ENCODE peak calls at places on chromosomes 12 and 14, in ten cellular contexts. One of them, this sample, is unnamed.
A peak's percentile ranks its signal among the peaks of the same experiment; 100 is the strongest.

GRCh38 chr12:62865090-62865489 is 69.9 kb downstream of the PPM1H start:
- DNase-seq in EL: no peak
- DNase-seq in stimulated activated CD8-positive, alpha-beta memory T cell treated with anti-CD3 and anti-CD28 coated beads, Interleukin-7, amount 100 ng/mL, for 48 hours: no peak
- DNase-seq in stimulated activated naive B cell treated with anti-CD40 and anti-IgM and Interleukin-4, amounts not matched to agents 10 μg/mL and 1 μg/mL and 100 μg/mL, for 72 hours: no peak
- DNase-seq in fibroblast of lung: peak; percentile 10
- DNase-seq in MM.1S: no peak
- DNase-seq in effector CD4-positive, alpha-beta T cell: no peak
- DNase-seq in NCI-H1694: no peak
- DNase-seq in stimulated activated CD4-positive, alpha-beta T cell treated with anti-CD3 and anti-CD28 coated beads, Interleukin-15, amount 100 ng/mL, for 1 hour: no peak
- DNase-seq in activated B cell treated with CpG ODN at 0.5 μM for 24 hours: no peak
- DNase-seq in this sample: no peak

GRCh38 chr12:51318846-51319570 is 5.0 kb downstream of the BIN2 start:
- DNase-seq in fibroblast of lung: no peak
- DNase-seq in stimulated activated CD8-positive, alpha-beta memory T cell treated with anti-CD3 and anti-CD28 coated beads, Interleukin-7, amount 100 ng/mL, for 48 hours: no peak
- DNase-seq in stimulated activated CD4-positive, alpha-beta T cell treated with anti-CD3 and anti-CD28 coated beads, Interleukin-15, amount 100 ng/mL, for 1 hour: no peak
- DNase-seq in NCI-H1694: no peak
- DNase-seq in effector CD4-positive, alpha-beta T cell: peak; percentile 29
- DNase-seq in MM.1S: peak; percentile 83
- DNase-seq in EL: no peak
- DNase-seq in stimulated activated naive B cell treated with anti-CD40 and anti-IgM and Interleukin-4, amounts not matched to agents 10 μg/mL and 1 μg/mL and 100 μg/mL, for 72 hours: no peak
- DNase-seq in activated B cell treated with CpG ODN at 0.5 μM for 24 hours: no peak
- DNase-seq in this sample: no peak

GRCh38 chr14:103099081-103099732 is 4.7 kb downstream of the EXOC3L4 start:
- DNase-seq in MM.1S: no peak
- DNase-seq in fibroblast of lung: no peak
- DNase-seq in stimulated activated CD8-positive, alpha-beta memory T cell treated with anti-CD3 and anti-CD28 coated beads, Interleukin-7, amount 100 ng/mL, for 48 hours: no peak
- DNase-seq in stimulated activated naive B cell treated with anti-CD40 and anti-IgM and Interleukin-4, amounts not matched to agents 10 μg/mL and 1 μg/mL and 100 μg/mL, for 72 hours: no peak
- DNase-seq in NCI-H1694: no peak
- DNase-seq in stimulated activated CD4-positive, alpha-beta T cell treated with anti-CD3 and anti-CD28 coated beads, Interleukin-15, amount 100 ng/mL, for 1 hour: no peak
- DNase-seq in effector CD4-positive, alpha-beta T cell: no peak
- DNase-seq in activated B cell treated with CpG ODN at 0.5 μM for 24 hours: no peak
- DNase-seq in EL: no peak
- DNase-seq in this sample: no peak

GRCh38 chr14:64673748-64674147 is 30.5 kb upstream of the PLEKHG3 start:
- DNase-seq in stimulated activated CD8-positive, alpha-beta memory T cell treated with anti-CD3 and anti-CD28 coated beads, Interleukin-7, amount 100 ng/mL, for 48 hours: peak; percentile 7
- DNase-seq in stimulated activated naive B cell treated with anti-CD40 and anti-IgM and Interleukin-4, amounts not matched to agents 10 μg/mL and 1 μg/mL and 100 μg/mL, for 72 hours: no peak
- DNase-seq in activated B cell treated with CpG ODN at 0.5 μM for 24 hours: no peak
- DNase-seq in stimulated activated CD4-positive, alpha-beta T cell treated with anti-CD3 and anti-CD28 coated beads, Interleukin-15, amount 100 ng/mL, for 1 hour: no peak
- DNase-seq in NCI-H1694: no peak
- DNase-seq in fibroblast of lung: peak; percentile 17
- DNase-seq in effector CD4-positive, alpha-beta T cell: peak; percentile 27
- DNase-seq in MM.1S: no peak
- DNase-seq in EL: no peak
- DNase-seq in this sample: no peak

GRCh38 chr14:64855732-64856527 is 23.8 kb downstream of the SPTB start:
- DNase-seq in EL: no peak
- DNase-seq in activated B cell treated with CpG ODN at 0.5 μM for 24 hours: no peak
- DNase-seq in MM.1S: peak; percentile 43
- DNase-seq in stimulated activated CD4-positive, alpha-beta T cell treated with anti-CD3 and anti-CD28 coated beads, Interleukin-15, amount 100 ng/mL, for 1 hour: no peak
- DNase-seq in effector CD4-positive, alpha-beta T cell: no peak
- DNase-seq in stimulated activated CD8-positive, alpha-beta memory T cell treated with anti-CD3 and anti-CD28 coated beads, Interleukin-7, amount 100 ng/mL, for 48 hours: no peak
- DNase-seq in NCI-H1694: no peak
- DNase-seq in stimulated activated naive B cell treated with anti-CD40 and anti-IgM and Interleukin-4, amounts not matched to agents 10 μg/mL and 1 μg/mL and 100 μg/mL, for 72 hours: no peak
- DNase-seq in fibroblast of lung: no peak
- DNase-seq in this sample: no peak

GRCh38 chr12:66129934-66130266 is 650 bp downstream of the LLPH start:
- DNase-seq in fibroblast of lung: peak; percentile 29
- DNase-seq in EL: peak; percentile 13
- DNase-seq in NCI-H1694: no peak
- DNase-seq in stimulated activated naive B cell treated with anti-CD40 and anti-IgM and Interleukin-4, amounts not matched to agents 10 μg/mL and 1 μg/mL and 100 μg/mL, for 72 hours: no peak
- DNase-seq in activated B cell treated with CpG ODN at 0.5 μM for 24 hours: no peak
- DNase-seq in MM.1S: no peak
- DNase-seq in effector CD4-positive, alpha-beta T cell: no peak
- DNase-seq in stimulated activated CD8-positive, alpha-beta memory T cell treated with anti-CD3 and anti-CD28 coated beads, Interleukin-7, amount 100 ng/mL, for 48 hours: no peak
- DNase-seq in stimulated activated CD4-positive, alpha-beta T cell treated with anti-CD3 and anti-CD28 coated beads, Interleukin-15, amount 100 ng/mL, for 1 hour: no peak
- DNase-seq in this sample: no peak

GRCh38 chr12:93387780-93388179 is 10.1 kb downstream of the NUDT4 start:
- DNase-seq in stimulated activated CD4-positive, alpha-beta T cell treated with anti-CD3 and anti-CD28 coated beads, Interleukin-15, amount 100 ng/mL, for 1 hour: no peak
- DNase-seq in effector CD4-positive, alpha-beta T cell: no peak
- DNase-seq in stimulated activated naive B cell treated with anti-CD40 and anti-IgM and Interleukin-4, amounts not matched to agents 10 μg/mL and 1 μg/mL and 100 μg/mL, for 72 hours: no peak
- DNase-seq in NCI-H1694: no peak
- DNase-seq in fibroblast of lung: peak; percentile 85
- DNase-seq in EL: peak; percentile 65
- DNase-seq in activated B cell treated with CpG ODN at 0.5 μM for 24 hours: no peak
- DNase-seq in stimulated activated CD8-positive, alpha-beta memory T cell treated with anti-CD3 and anti-CD28 coated beads, Interleukin-7, amount 100 ng/mL, for 48 hours: peak; percentile 30
- DNase-seq in MM.1S: no peak
- DNase-seq in this sample: no peak

GRCh38 chr14:54772451-54772881 is 130.2 kb downstream of the GCH1 start:
- DNase-seq in MM.1S: no peak
- DNase-seq in stimulated activated naive B cell treated with anti-CD40 and anti-IgM and Interleukin-4, amounts not matched to agents 10 μg/mL and 1 μg/mL and 100 μg/mL, for 72 hours: no peak
- DNase-seq in effector CD4-positive, alpha-beta T cell: no peak
- DNase-seq in stimulated activated CD8-positive, alpha-beta memory T cell treated with anti-CD3 and anti-CD28 coated beads, Interleukin-7, amount 100 ng/mL, for 48 hours: no peak
- DNase-seq in activated B cell treated with CpG ODN at 0.5 μM for 24 hours: no peak
- DNase-seq in fibroblast of lung: peak; percentile 74
- DNase-seq in stimulated activated CD4-positive, alpha-beta T cell treated with anti-CD3 and anti-CD28 coated beads, Interleukin-15, amount 100 ng/mL, for 1 hour: no peak
- DNase-seq in EL: peak; percentile 74
- DNase-seq in NCI-H1694: no peak
- DNase-seq in this sample: no peak

GRCh38 chr12:27515671-27516070 is 8.3 kb upstream of the PPFIBP1 start:
- DNase-seq in NCI-H1694: no peak
- DNase-seq in MM.1S: no peak
- DNase-seq in stimulated activated naive B cell treated with anti-CD40 and anti-IgM and Interleukin-4, amounts not matched to agents 10 μg/mL and 1 μg/mL and 100 μg/mL, for 72 hours: no peak
- DNase-seq in stimulated activated CD4-positive, alpha-beta T cell treated with anti-CD3 and anti-CD28 coated beads, Interleukin-15, amount 100 ng/mL, for 1 hour: no peak
- DNase-seq in fibroblast of lung: no peak
- DNase-seq in stimulated activated CD8-positive, alpha-beta memory T cell treated with anti-CD3 and anti-CD28 coated beads, Interleukin-7, amount 100 ng/mL, for 48 hours: no peak
- DNase-seq in effector CD4-positive, alpha-beta T cell: no peak
- DNase-seq in EL: no peak
- DNase-seq in activated B cell treated with CpG ODN at 0.5 μM for 24 hours: no peak
- DNase-seq in this sample: no peak

GRCh38 chr12:124694846-124695497 is 127.6 kb upstream of the NCOR2 start:
- DNase-seq in effector CD4-positive, alpha-beta T cell: no peak
- DNase-seq in NCI-H1694: peak; percentile 58
- DNase-seq in EL: peak; percentile 92
- DNase-seq in stimulated activated CD8-positive, alpha-beta memory T cell treated with anti-CD3 and anti-CD28 coated beads, Interleukin-7, amount 100 ng/mL, for 48 hours: no peak
- DNase-seq in activated B cell treated with CpG ODN at 0.5 μM for 24 hours: no peak
- DNase-seq in stimulated activated CD4-positive, alpha-beta T cell treated with anti-CD3 and anti-CD28 coated beads, Interleukin-15, amount 100 ng/mL, for 1 hour: no peak
- DNase-seq in MM.1S: no peak
- DNase-seq in stimulated activated naive B cell treated with anti-CD40 and anti-IgM and Interleukin-4, amounts not matched to agents 10 μg/mL and 1 μg/mL and 100 μg/mL, for 72 hours: no peak
- DNase-seq in fibroblast of lung: peak; percentile 98
- DNase-seq in this sample: no peak

GRCh38 chr12:95730457-95730856 is 60.1 kb downstream of the NTN4 start:
- DNase-seq in EL: no peak
- DNase-seq in fibroblast of lung: no peak
- DNase-seq in effector CD4-positive, alpha-beta T cell: no peak
- DNase-seq in stimulated activated CD4-positive, alpha-beta T cell treated with anti-CD3 and anti-CD28 coated beads, Interleukin-15, amount 100 ng/mL, for 1 hour: no peak
- DNase-seq in stimulated activated naive B cell treated with anti-CD40 and anti-IgM and Interleukin-4, amounts not matched to agents 10 μg/mL and 1 μg/mL and 100 μg/mL, for 72 hours: no peak
- DNase-seq in MM.1S: no peak
- DNase-seq in activated B cell treated with CpG ODN at 0.5 μM for 24 hours: no peak
- DNase-seq in stimulated activated CD8-positive, alpha-beta memory T cell treated with anti-CD3 and anti-CD28 coated beads, Interleukin-7, amount 100 ng/mL, for 48 hours: no peak
- DNase-seq in NCI-H1694: no peak
- DNase-seq in this sample: no peak

GRCh38 chr12:112183591-112184021 is 58.2 kb downstream of the TRAFD1 start:
- DNase-seq in stimulated activated CD8-positive, alpha-beta memory T cell treated with anti-CD3 and anti-CD28 coated beads, Interleukin-7, amount 100 ng/mL, for 48 hours: no peak
- DNase-seq in NCI-H1694: no peak
- DNase-seq in EL: no peak
- DNase-seq in fibroblast of lung: no peak
- DNase-seq in effector CD4-positive, alpha-beta T cell: no peak
- DNase-seq in stimulated activated naive B cell treated with anti-CD40 and anti-IgM and Interleukin-4, amounts not matched to agents 10 μg/mL and 1 μg/mL and 100 μg/mL, for 72 hours: no peak
- DNase-seq in activated B cell treated with CpG ODN at 0.5 μM for 24 hours: no peak
- DNase-seq in stimulated activated CD4-positive, alpha-beta T cell treated with anti-CD3 and anti-CD28 coated beads, Interleukin-15, amount 100 ng/mL, for 1 hour: no peak
- DNase-seq in MM.1S: no peak
- DNase-seq in this sample: no peak

GRCh38 chr12:123436017-123436964 is at the start of gene RILPL2:
- DNase-seq in NCI-H1694: peak; percentile 4
- DNase-seq in effector CD4-positive, alpha-beta T cell: peak; percentile 90
- DNase-seq in stimulated activated CD8-positive, alpha-beta memory T cell treated with anti-CD3 and anti-CD28 coated beads, Interleukin-7, amount 100 ng/mL, for 48 hours: peak; percentile 89
- DNase-seq in stimulated activated naive B cell treated with anti-CD40 and anti-IgM and Interleukin-4, amounts not matched to agents 10 μg/mL and 1 μg/mL and 100 μg/mL, for 72 hours: peak; percentile 94
- DNase-seq in MM.1S: peak; percentile 49
- DNase-seq in stimulated activated CD4-positive, alpha-beta T cell treated with anti-CD3 and anti-CD28 coated beads, Interleukin-15, amount 100 ng/mL, for 1 hour: peak; percentile 89
- DNase-seq in fibroblast of lung: peak; percentile 79
- DNase-seq in EL: peak; percentile 90
- DNase-seq in activated B cell treated with CpG ODN at 0.5 μM for 24 hours: peak; percentile 93
- DNase-seq in this sample: peak; percentile 76

GRCh38 chr14:87013583-87013982 is 979.4 kb downstream of the GALC start:
- DNase-seq in fibroblast of lung: peak; percentile 86
- DNase-seq in EL: peak; percentile 65
- DNase-seq in MM.1S: no peak
- DNase-seq in effector CD4-positive, alpha-beta T cell: no peak
- DNase-seq in NCI-H1694: no peak
- DNase-seq in stimulated activated CD4-positive, alpha-beta T cell treated with anti-CD3 and anti-CD28 coated beads, Interleukin-15, amount 100 ng/mL, for 1 hour: no peak
- DNase-seq in stimulated activated CD8-positive, alpha-beta memory T cell treated with anti-CD3 and anti-CD28 coated beads, Interleukin-7, amount 100 ng/mL, for 48 hours: no peak
- DNase-seq in activated B cell treated with CpG ODN at 0.5 μM for 24 hours: no peak
- DNase-seq in stimulated activated naive B cell treated with anti-CD40 and anti-IgM and Interleukin-4, amounts not matched to agents 10 μg/mL and 1 μg/mL and 100 μg/mL, for 72 hours: no peak
- DNase-seq in this sample: no peak

GRCh38 chr12:121773011-121773777 is 20.3 kb downstream of the RHOF start:
- DNase-seq in effector CD4-positive, alpha-beta T cell: peak; percentile 72
- DNase-seq in NCI-H1694: peak; percentile 49
- DNase-seq in MM.1S: peak; percentile 37
- DNase-seq in stimulated activated CD4-positive, alpha-beta T cell treated with anti-CD3 and anti-CD28 coated beads, Interleukin-15, amount 100 ng/mL, for 1 hour: peak; percentile 64
- DNase-seq in stimulated activated naive B cell treated with anti-CD40 and anti-IgM and Interleukin-4, amounts not matched to agents 10 μg/mL and 1 μg/mL and 100 μg/mL, for 72 hours: peak; percentile 67
- DNase-seq in EL: peak; percentile 73
- DNase-seq in fibroblast of lung: peak; percentile 53
- DNase-seq in stimulated activated CD8-positive, alpha-beta memory T cell treated with anti-CD3 and anti-CD28 coated beads, Interleukin-7, amount 100 ng/mL, for 48 hours: peak; percentile 60
- DNase-seq in activated B cell treated with CpG ODN at 0.5 μM for 24 hours: peak; percentile 72
- DNase-seq in this sample: peak; percentile 82

GRCh38 chr14:62244221-62244620 is 482.0 kb downstream of the SNAPC1 start:
- DNase-seq in MM.1S: no peak
- DNase-seq in fibroblast of lung: no peak
- DNase-seq in activated B cell treated with CpG ODN at 0.5 μM for 24 hours: no peak
- DNase-seq in stimulated activated naive B cell treated with anti-CD40 and anti-IgM and Interleukin-4, amounts not matched to agents 10 μg/mL and 1 μg/mL and 100 μg/mL, for 72 hours: no peak
- DNase-seq in EL: no peak
- DNase-seq in stimulated activated CD4-positive, alpha-beta T cell treated with anti-CD3 and anti-CD28 coated beads, Interleukin-15, amount 100 ng/mL, for 1 hour: no peak
- DNase-seq in effector CD4-positive, alpha-beta T cell: no peak
- DNase-seq in stimulated activated CD8-positive, alpha-beta memory T cell treated with anti-CD3 and anti-CD28 coated beads, Interleukin-7, amount 100 ng/mL, for 48 hours: no peak
- DNase-seq in NCI-H1694: no peak
- DNase-seq in this sample: no peak

GRCh38 chr14:66476964-66477363 is 9.2 kb upstream of the CCDC196 start:
- DNase-seq in stimulated activated naive B cell treated with anti-CD40 and anti-IgM and Interleukin-4, amounts not matched to agents 10 μg/mL and 1 μg/mL and 100 μg/mL, for 72 hours: no peak
- DNase-seq in stimulated activated CD8-positive, alpha-beta memory T cell treated with anti-CD3 and anti-CD28 coated beads, Interleukin-7, amount 100 ng/mL, for 48 hours: no peak
- DNase-seq in fibroblast of lung: peak; percentile 34
- DNase-seq in MM.1S: no peak
- DNase-seq in EL: peak; percentile 62
- DNase-seq in effector CD4-positive, alpha-beta T cell: no peak
- DNase-seq in activated B cell treated with CpG ODN at 0.5 μM for 24 hours: no peak
- DNase-seq in NCI-H1694: peak; percentile 34
- DNase-seq in stimulated activated CD4-positive, alpha-beta T cell treated with anti-CD3 and anti-CD28 coated beads, Interleukin-15, amount 100 ng/mL, for 1 hour: no peak
- DNase-seq in this sample: no peak

GRCh38 chr14:57199911-57200310 is 68.8 kb downstream of the EXOC5 start:
- DNase-seq in fibroblast of lung: peak; percentile 63
- DNase-seq in stimulated activated CD4-positive, alpha-beta T cell treated with anti-CD3 and anti-CD28 coated beads, Interleukin-15, amount 100 ng/mL, for 1 hour: no peak
- DNase-seq in stimulated activated naive B cell treated with anti-CD40 and anti-IgM and Interleukin-4, amounts not matched to agents 10 μg/mL and 1 μg/mL and 100 μg/mL, for 72 hours: no peak
- DNase-seq in EL: peak; percentile 30
- DNase-seq in MM.1S: no peak
- DNase-seq in activated B cell treated with CpG ODN at 0.5 μM for 24 hours: no peak
- DNase-seq in stimulated activated CD8-positive, alpha-beta memory T cell treated with anti-CD3 and anti-CD28 coated beads, Interleukin-7, amount 100 ng/mL, for 48 hours: no peak
- DNase-seq in NCI-H1694: no peak
- DNase-seq in effector CD4-positive, alpha-beta T cell: no peak
- DNase-seq in this sample: no peak

This sample was measured in neural progenitor cell.